ENCODE peak calls at places on chromosomes 5 and 9, in nine cellular contexts. U is HepG2; Q is CD8-positive, alpha-beta T cell; E is GM23248; O is transverse colon; M is kidney; W is PC-3; J is SJSA1; N is psoas muscle. H is an unnamed sample. For H3K4me1, the result is how much of the 10 kb centered on the place peaks cover.

GRCh38 chr5:38079625-38080402 is 178.5 kb upstream of the EGFLAM start:
- DNase-seq in N (no peak), M (no peak), E (no peak), O (no peak), W (no peak), J (no peak), U (no peak), Q (no peak), H (no peak)

GRCh38 chr9:70411141-70411929 is 3.1 kb downstream of the KLF9 start:
- DNase-seq in M (peak), J (peak), N (peak), O (peak), U (peak), E (peak), W (no peak), Q (no peak), H (peak)

GRCh38 chr9:129489838-129490582 is 130.9 kb downstream of the C9orf50 start:
- DNase-seq in J (no peak), E (peak), O (no peak), N (no peak), W (no peak), U (no peak), Q (peak), M (no peak), H (peak)

GRCh38 chr5:168359820-168360460 is 68.5 kb downstream of the WWC1 start:
- DNase-seq in M (no peak), J (no peak), Q (no peak), W (peak), N (no peak), E (no peak), U (no peak), O (no peak), H (peak)

GRCh38 chr5:91362935-91363334 is 20.2 kb downstream of the ARRDC3 start:
- DNase-seq in O (no peak), Q (no peak), U (no peak), W (no peak), N (no peak), E (no peak), M (no peak), J (no peak), H (no peak)

GRCh38 chr5:95862636-95863382 is 40.3 kb upstream of the GLRX start:
- DNase-seq in M (no peak), W (peak), U (peak), N (no peak), Q (no peak), E (no peak), J (no peak), O (no peak), H (no peak)

GRCh38 chr5:116626945-116627679 is 52.5 kb upstream of the SEMA6A start:
- DNase-seq in U (no peak), J (no peak), M (no peak), Q (no peak), W (no peak), N (no peak), O (no peak), E (no peak), H (no peak)

GRCh38 chr9:112793213-112793810 is 42.8 kb downstream of the SNX30 start:
- DNase-seq in J (peak), E (peak), W (peak), N (peak), M (peak), Q (peak), O (peak), U (peak), H (peak)

GRCh38 chr9:78677326-78677725 is 380.4 kb downstream of the PSAT1 start:
- DNase-seq in O (no peak), E (peak), J (no peak), U (no peak), Q (no peak), N (no peak), W (no peak), M (no peak), H (no peak)

GRCh38 chr9:72772641-72773040 is 180.2 kb downstream of the ALDH1A1 start:
- DNase-seq in N (no peak), O (no peak), J (peak), Q (no peak), U (no peak), W (no peak), M (no peak), E (peak), H (no peak)

GRCh38 chr9:116697341-116697740 is 10.2 kb downstream of the TRIM32 start:
- DNase-seq in E (peak), M (no peak), W (no peak), U (no peak), J (peak), N (no peak), Q (no peak), O (no peak), H (no peak)

GRCh38 chr9:72554221-72554641 is 32.8 kb downstream of the TMC1 start:
- DNase-seq in W (peak), N (no peak), U (peak), E (peak), M (no peak), J (peak), O (no peak), Q (no peak), H (no peak)

GRCh38 chr9:35042081-35042604 is 30.3 kb downstream of the VCP start:
- DNase-seq in W (peak), U (no peak), O (no peak), M (no peak), J (no peak), N (peak), Q (no peak), E (peak), H (no peak)

GRCh38 chr5:1594336-1595106 is 70.8 kb upstream of the LPCAT1 start:
- DNase-seq in J (no peak), Q (peak), M (peak), N (peak), E (peak), O (peak), W (peak), U (peak), H (peak)

GRCh38 chr5:170755679-170756456 is 27.7 kb upstream of the GABRP start:
- DNase-seq in J (no peak), O (peak), E (no peak), N (no peak), U (no peak), Q (no peak), M (peak), W (peak), H (no peak)

GRCh38 chr5:14131855-14132503 is 11.2 kb upstream of the TRIO start:
- DNase-seq in Q (no peak), W (no peak), E (no peak), O (no peak), U (peak), M (no peak), J (no peak), N (no peak), H (no peak)

GRCh38 chr9:129027685-129028191 is 393 bp downstream of the SH3GLB2 start:
- DNase-seq in O (peak), M (peak), U (peak), N (no peak), W (peak), E (no peak), Q (no peak), J (peak), H (peak)

GRCh38 chr5:152303841-152304240 is 101.2 kb downstream of the NMUR2 start:
- DNase-seq in Q (no peak), E (no peak), N (no peak), W (no peak), M (no peak), U (no peak), J (no peak), O (no peak), H (no peak)

GRCh38 chr5:178630475-178630930 is 3.7 kb upstream of the CLK4 start:
- DNase-seq in M (no peak), U (peak), W (peak), J (no peak), Q (no peak), N (no peak), E (peak), O (no peak), H (no peak)

GRCh38 chr9:83630938-83631457 is 8.1 kb downstream of the IDNK start:
- DNase-seq in W (no peak), N (no peak), M (no peak), J (no peak), U (no peak), Q (no peak), O (no peak), E (no peak), H (no peak)

GRCh38 chr9:72996106-72996505 is 43.3 kb upstream of the ALDH1A1 start:
- DNase-seq in U (no peak), M (no peak), O (no peak), N (no peak), Q (no peak), W (no peak), E (peak), J (no peak), H (no peak)

GRCh38 chr5:177437623-177438022 is 9.0 kb upstream of the PRR7 start:
- DNase-seq in N (no peak), E (no peak), M (no peak), U (no peak), W (no peak), J (no peak), O (no peak), Q (no peak), H (no peak)

GRCh38 chr5:116944171-116944570 is 369.5 kb upstream of the SEMA6A start:
- DNase-seq in E (no peak), J (no peak), W (no peak), N (no peak), O (peak), U (peak), M (no peak), Q (no peak), H (no peak)

GRCh38 chr5:115571441-115571878 is 26.9 kb upstream of the FEM1C start:
- DNase-seq in U (no peak), Q (no peak), J (no peak), W (no peak), O (no peak), E (no peak), N (no peak), M (no peak), H (no peak)

GRCh38 chr9:73202992-73203391 is 51.3 kb downstream of the ANXA1 start:
- DNase-seq in U (no peak), W (no peak), Q (no peak), J (no peak), N (no peak), E (no peak), O (no peak), M (no peak), H (no peak)

GRCh38 chr9:92724528-92725265 is 39.9 kb downstream of the BICD2 start:
- DNase-seq in M (no peak), J (no peak), U (no peak), W (no peak), O (no peak), N (no peak), E (no peak), Q (no peak), H (no peak)

GRCh38 chr5:63923914-63924313 is 38.3 kb downstream of the HTR1A start:
- DNase-seq in O (peak), M (no peak), J (no peak), N (no peak), E (no peak), Q (no peak), W (peak), U (no peak), H (no peak)

GRCh38 chr9:72978724-72979123 is 25.9 kb upstream of the ALDH1A1 start:
- DNase-seq in W (peak), E (peak), U (no peak), M (no peak), Q (no peak), J (peak), N (no peak), O (no peak), H (no peak)

GRCh38 chr5:35436441-35437057 is 181.1 kb upstream of the SPEF2 start:
- DNase-seq in O (no peak), N (no peak), Q (no peak), W (peak), M (no peak), E (peak), J (peak), U (peak), H (no peak)

GRCh38 chr5:159641371-159642039 is 274.8 kb upstream of the ADRA1B start:
- DNase-seq in W (no peak), E (no peak), M (no peak), J (no peak), Q (no peak), O (no peak), N (no peak), U (no peak), H (no peak)

GRCh38 chr9:109870365-109870764 is 90.4 kb downstream of the PALM2AKAP2 start:
- DNase-seq in J (no peak), Q (no peak), U (no peak), E (no peak), N (no peak), W (no peak), M (no peak), O (no peak), H (no peak)

GRCh38 chr5:115319007-115319406 is 22.6 kb upstream of the CCDC112 start:
- DNase-seq in O (no peak), J (no peak), E (no peak), M (no peak), W (no peak), Q (no peak), N (no peak), U (no peak), H (no peak)

GRCh38 chr5:32639943-32640342 is 54.6 kb downstream of the SUB1 start:
- DNase-seq in N (no peak), O (no peak), U (no peak), M (no peak), E (no peak), Q (no peak), W (peak), J (no peak), H (no peak)

GRCh38 chr5:11240293-11241190 is 479.5 kb upstream of the DAP start:
- DNase-seq in M (no peak), Q (no peak), O (no peak), W (no peak), U (no peak), E (no peak), J (no peak), N (no peak), H (no peak)

GRCh38 chr5:169847519-169847918 is 132.8 kb downstream of the INSYN2B start:
- DNase-seq in J (no peak), W (no peak), N (no peak), U (no peak), Q (no peak), M (no peak), E (no peak), O (no peak), H (no peak)

DNA sequence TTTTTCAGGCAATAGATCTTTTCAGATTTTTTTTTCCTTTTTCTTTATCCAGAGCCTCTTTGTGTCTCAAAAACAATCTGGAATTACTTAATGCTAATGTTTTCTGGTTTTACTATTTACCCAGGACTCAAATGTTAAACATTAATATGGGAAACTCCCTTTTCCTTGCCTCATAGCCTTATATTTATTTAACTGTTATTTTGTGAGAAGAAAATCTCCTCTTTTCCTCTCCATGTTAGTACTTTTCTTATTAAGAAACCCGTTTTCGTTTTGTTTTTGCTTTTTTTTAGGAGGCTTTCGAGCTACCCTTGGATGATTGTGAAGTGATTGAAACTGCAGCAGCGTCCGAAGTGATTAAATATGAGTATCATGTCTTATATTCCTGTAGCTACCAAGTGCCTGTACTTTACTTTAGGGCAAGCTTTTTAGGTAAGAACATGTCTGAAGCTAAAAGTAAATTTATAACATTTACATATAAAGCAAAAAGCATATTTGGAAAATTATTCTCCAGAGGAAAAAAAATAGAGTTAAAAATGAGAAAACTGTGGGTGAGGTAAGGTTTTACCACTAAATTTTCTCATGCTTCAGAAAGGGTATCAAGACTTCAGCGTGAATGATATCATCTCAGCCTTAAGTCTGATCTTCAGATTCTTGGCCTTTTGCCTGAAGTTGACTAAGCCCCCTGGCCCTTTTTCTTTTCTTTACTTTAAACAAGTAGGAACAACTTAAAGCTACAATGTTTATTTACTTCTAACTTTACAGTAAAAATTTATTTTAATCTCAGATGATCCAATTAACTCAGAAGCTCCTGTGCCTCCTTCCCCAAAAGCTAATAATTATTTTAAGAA is 113.8 kb downstream of the RPS23 start:
- DNase-seq in J (peak), Q (no peak), O (no peak), U (no peak), W (peak), N (no peak), M (no peak), E (peak), H (no peak)
- H3K4me3 ChIP-seq in J (no peak), Q (no peak), O (no peak), U (no peak), W (no peak), N (no peak), M (no peak), E (peak), H (no peak)

DNA sequence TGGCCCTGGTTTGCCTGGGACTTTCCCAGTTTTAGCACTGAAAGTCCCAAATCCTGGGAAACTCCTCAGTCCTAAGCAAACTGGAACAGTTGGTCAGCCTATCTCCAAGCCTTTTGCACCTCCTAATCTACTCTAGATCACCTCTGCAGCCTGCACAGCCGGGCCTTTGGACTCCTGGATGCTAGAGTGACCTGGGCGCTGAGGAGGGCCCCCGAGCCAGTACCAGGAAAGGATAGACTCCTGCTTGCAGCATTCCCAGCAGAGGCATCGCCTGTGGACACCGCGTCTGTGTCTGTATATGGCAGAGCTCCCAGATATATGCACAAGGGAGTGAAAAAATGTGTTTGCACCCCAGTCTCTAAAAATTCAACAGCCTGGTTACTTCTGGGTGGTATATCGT is 15.0 kb downstream of the IRF1 start:
- DNase-seq in E (no peak), M (peak), O (peak), W (no peak), N (no peak), J (no peak), Q (no peak), U (peak), H (peak)
- H3K4me1 ChIP-seq in E (under half), M (under half), O (under half), W (under half), N (under half), J (under half), Q (half or more), U (half or more), H (under half)

DNA sequence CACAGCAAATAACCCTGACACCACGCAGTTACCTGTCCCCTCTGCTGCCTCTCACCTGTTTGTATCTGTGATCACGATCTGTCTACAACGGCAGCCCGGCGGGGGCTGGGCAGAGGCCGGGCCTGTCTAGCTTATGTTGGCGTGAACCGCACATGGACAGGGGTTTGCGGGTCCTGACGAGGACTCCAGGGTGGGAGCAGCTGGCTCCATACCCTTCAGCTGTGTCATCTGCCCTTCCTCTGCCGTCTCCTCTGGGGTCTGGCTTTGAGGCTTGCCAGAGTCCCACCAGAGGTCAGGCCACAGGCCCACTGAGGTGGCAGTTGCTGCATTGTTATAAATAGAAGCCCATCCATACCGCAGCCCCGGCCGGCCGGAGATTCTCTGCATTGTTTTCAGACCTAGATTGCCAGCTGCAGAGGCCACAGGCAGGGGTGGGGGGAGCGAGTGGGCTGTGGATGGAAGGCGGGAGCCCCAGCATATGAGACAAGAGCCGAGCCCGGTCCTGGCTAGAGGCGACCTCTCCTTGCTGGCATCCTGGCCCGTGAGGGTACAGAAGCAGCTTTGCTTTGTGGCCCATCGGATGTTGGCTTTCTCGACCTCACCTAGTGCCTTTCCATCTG is 37.8 kb downstream of the FAM78A start:
- DNase-seq in E (no peak), Q (no peak), J (peak), N (no peak), O (no peak), M (peak), U (no peak), W (no peak), H (no peak)
- H3K4me3 ChIP-seq in E (peak), Q (peak), J (no peak), N (peak), O (no peak), M (no peak), U (peak), W (no peak), H (no peak)

GRCh38 chr9:134358026-134358967 is 32.0 kb downstream of the RXRA start:
- DNase-seq in J (no peak), W (no peak), U (no peak), Q (no peak), N (no peak), M (no peak), O (no peak), E (peak), H (no peak)

GRCh38 chr9:134360897-134361296 is 34.6 kb downstream of the RXRA start:
- DNase-seq in J (no peak), E (peak), W (peak), Q (no peak), M (no peak), U (no peak), O (no peak), N (no peak), H (peak)

GRCh38 chr9:134360180-134360759 is 34.0 kb downstream of the RXRA start:
- DNase-seq in J (no peak), N (no peak), Q (no peak), O (no peak), U (no peak), M (no peak), W (no peak), E (no peak), H (no peak)

GRCh38 chr9:134358968-134359319 is 32.7 kb downstream of the RXRA start:
- DNase-seq in J (no peak), O (no peak), W (no peak), U (no peak), E (no peak), M (no peak), N (no peak), Q (no peak), H (no peak)

GRCh38 chr9:134359493-134360179 is 33.4 kb downstream of the RXRA start:
- DNase-seq in O (no peak), M (no peak), J (no peak), W (no peak), E (no peak), U (no peak), N (no peak), Q (no peak), H (no peak)
- H3K4me1 ChIP-seq in O (half or more), M (under half), J (under half), W (under half), E (under half), U (half or more), N (half or more), Q (under half), H (half or more)

GRCh38 chr9:99169982-99170761 is 51.6 kb downstream of the ALG2 start:
- DNase-seq in J (no peak), N (no peak), Q (no peak), W (no peak), E (no peak), M (no peak), U (no peak), O (no peak), H (no peak)
- H3K4me3 ChIP-seq in J (no peak), N (no peak), Q (no peak), W (no peak), E (no peak), M (no peak), U (peak), O (no peak), H (no peak)

DNA sequence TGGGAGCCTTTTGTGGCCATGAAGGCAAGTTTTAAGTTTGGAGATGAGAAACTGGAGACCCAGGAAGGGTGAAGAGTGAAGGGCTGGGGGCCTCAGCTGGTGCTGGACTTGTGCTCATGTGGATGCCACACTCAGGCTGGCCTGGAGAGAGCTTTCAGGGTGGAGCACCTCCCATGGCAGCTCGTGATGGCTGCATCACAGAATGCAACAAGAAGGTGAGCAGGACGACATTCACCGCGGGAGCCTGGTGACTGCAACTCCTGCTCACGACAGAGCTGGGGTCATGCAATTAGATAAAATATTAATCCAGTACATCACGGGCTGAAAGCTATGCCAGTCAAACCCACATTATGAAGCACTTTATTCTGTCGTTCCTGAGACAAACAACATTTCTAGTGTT is 59.7 kb downstream of the SEMA4D start:
- DNase-seq in J (no peak), O (no peak), Q (no peak), E (no peak), W (no peak), N (no peak), U (no peak), M (peak), H (no peak)
- H3K4me1 ChIP-seq in J (under half), O (half or more), Q (half or more), E (under half), W (under half), N (half or more), U (under half), M (under half), H (under half)

H was measured in tibial artery.